ENCODE peak calls at places on chromosomes 13 and 19, in six cellular contexts. J, K, O, U, M and N are unnamed samples.

GRCh38 chr19:9348253-9348652 is 14.6 kb upstream of the ZNF177 start:
- DNase-seq in J (no peak), M (no peak), K (no peak), O (no peak), U (no peak), N (no peak)

GRCh38 chr19:20151617-20152145 is 15.3 kb upstream of the ZNF486 start:
- DNase-seq in M (no peak), O (no peak), J (no peak), K (no peak), U (no peak), N (no peak)

GRCh38 chr19:18174983-18175382 is 1.4 kb downstream of the IFI30 start:
- DNase-seq in M (no peak), O (no peak), U (no peak), K (no peak), J (no peak), N (no peak)

GRCh38 chr13:48749699-48750473 is 96.2 kb downstream of the CYSLTR2 start:
- DNase-seq in M (no peak), J (peak), K (peak), U (peak), O (peak), N (peak)

GRCh38 chr19:42132030-42132628 is at the start of gene POU2F2:
- DNase-seq in O (peak), U (no peak), K (no peak), J (no peak), M (no peak), N (peak)

GRCh38 chr19:32537626-32538025 is 43.4 kb upstream of the PDCD5 start:
- DNase-seq in M (no peak), U (no peak), O (no peak), J (no peak), K (no peak), N (no peak)

GRCh38 chr13:97493471-97493870 is 59.5 kb downstream of the RAP2A start:
- DNase-seq in O (no peak), J (no peak), K (peak), M (no peak), U (no peak), N (no peak)

GRCh38 chr19:4069331-4069959 is 2.7 kb upstream of the ZBTB7A start:
- DNase-seq in J (no peak), O (peak), K (no peak), M (no peak), U (no peak), N (no peak)

GRCh38 chr13:111917086-111917485 is 149.9 kb upstream of the SOX1 start:
- DNase-seq in U (no peak), M (no peak), J (no peak), O (no peak), K (no peak), N (no peak)

GRCh38 chr13:91126806-91127205 is 220.7 kb upstream of the MIR17HG start:
- DNase-seq in K (no peak), J (no peak), M (no peak), O (no peak), U (no peak), N (no peak)